ENCODE peak calls at places on chromosomes 5 and 9, in six cellular contexts. U is NT2/D1, T is K562, X is SK-N-SH, W is HCT116, J is HepG2. L is an unnamed sample.

GRCh38 chr9:80204054-80204453 is 632.3 kb downstream of the TLE4 start:
- DNase-seq in U (no peak), T (no peak), X (no peak), W (no peak), J (no peak), L (no peak)

GRCh38 chr5:138975098-138975847 is 100.1 kb upstream of the LRRTM2 start:
- DNase-seq in U (no peak), T (peak), X (no peak), W (no peak), J (no peak), L (no peak)

GRCh38 chr9:15935661-15936315 is 382.9 kb downstream of the CCDC171 start:
- DNase-seq in U (no peak), T (no peak), X (no peak), W (no peak), J (no peak), L (no peak)

GRCh38 chr5:78594946-78595921 is 53.3 kb downstream of the LHFPL2 start:
- DNase-seq in U (no peak), T (peak), X (no peak), W (peak), J (peak), L (no peak)

GRCh38 chr5:80998590-80998979 is 38.4 kb downstream of the RASGRF2 start:
- DNase-seq in U (no peak), T (no peak), X (no peak), W (no peak), J (no peak), L (no peak)

GRCh38 chr5:81156732-81157131 is 76.4 kb upstream of the CKMT2 start:
- DNase-seq in U (no peak), T (no peak), X (no peak), W (no peak), J (no peak), L (peak)

GRCh38 chr5:54905942-54906537 is 79.4 kb downstream of the ESM1 start:
- DNase-seq in U (peak), T (peak), X (peak), W (peak), J (peak), L (no peak)

GRCh38 chr5:139459451-139459934 is 3.0 kb downstream of the ECSCR start:
- DNase-seq in U (no peak), T (no peak), X (peak), W (no peak), J (peak), L (peak)

GRCh38 chr5:146762830-146763229 is 115.7 kb downstream of the PPP2R2B start:
- DNase-seq in U (no peak), T (no peak), X (peak), W (no peak), J (no peak), L (no peak)

GRCh38 chr5:147472669-147473131 is 37.2 kb downstream of the DPYSL3 start:
- DNase-seq in U (no peak), T (no peak), X (peak), W (no peak), J (no peak), L (no peak)

GRCh38 chr5:2023196-2023595 is 140.5 kb upstream of the IRX4 start:
- DNase-seq in U (no peak), T (no peak), X (no peak), W (no peak), J (no peak), L (no peak)

GRCh38 chr5:149616727-149617284 is 35.5 kb downstream of the ARHGEF37 start:
- DNase-seq in U (no peak), T (no peak), X (no peak), W (no peak), J (no peak), L (peak)

GRCh38 chr5:177336112-177336511 is 15.4 kb downstream of the LMAN2 start:
- DNase-seq in U (no peak), T (no peak), X (peak), W (peak), J (peak), L (no peak)

GRCh38 chr5:133332732-133333024 is 279.7 kb downstream of the FSTL4 start:
- DNase-seq in U (no peak), T (no peak), X (no peak), W (no peak), J (no peak), L (no peak)

GRCh38 chr5:133334796-133335639 is 277.3 kb downstream of the FSTL4 start:
- DNase-seq in U (no peak), T (no peak), X (no peak), W (no peak), J (no peak), L (no peak)

GRCh38 chr5:133333561-133334150 is 278.7 kb downstream of the FSTL4 start:
- DNase-seq in U (no peak), T (no peak), X (no peak), W (no peak), J (no peak), L (no peak)

GRCh38 chr5:133330956-133331355 is 279.1 kb downstream of the HSPA4 start:
- DNase-seq in U (no peak), T (no peak), X (no peak), W (no peak), J (no peak), L (no peak)

DNA sequence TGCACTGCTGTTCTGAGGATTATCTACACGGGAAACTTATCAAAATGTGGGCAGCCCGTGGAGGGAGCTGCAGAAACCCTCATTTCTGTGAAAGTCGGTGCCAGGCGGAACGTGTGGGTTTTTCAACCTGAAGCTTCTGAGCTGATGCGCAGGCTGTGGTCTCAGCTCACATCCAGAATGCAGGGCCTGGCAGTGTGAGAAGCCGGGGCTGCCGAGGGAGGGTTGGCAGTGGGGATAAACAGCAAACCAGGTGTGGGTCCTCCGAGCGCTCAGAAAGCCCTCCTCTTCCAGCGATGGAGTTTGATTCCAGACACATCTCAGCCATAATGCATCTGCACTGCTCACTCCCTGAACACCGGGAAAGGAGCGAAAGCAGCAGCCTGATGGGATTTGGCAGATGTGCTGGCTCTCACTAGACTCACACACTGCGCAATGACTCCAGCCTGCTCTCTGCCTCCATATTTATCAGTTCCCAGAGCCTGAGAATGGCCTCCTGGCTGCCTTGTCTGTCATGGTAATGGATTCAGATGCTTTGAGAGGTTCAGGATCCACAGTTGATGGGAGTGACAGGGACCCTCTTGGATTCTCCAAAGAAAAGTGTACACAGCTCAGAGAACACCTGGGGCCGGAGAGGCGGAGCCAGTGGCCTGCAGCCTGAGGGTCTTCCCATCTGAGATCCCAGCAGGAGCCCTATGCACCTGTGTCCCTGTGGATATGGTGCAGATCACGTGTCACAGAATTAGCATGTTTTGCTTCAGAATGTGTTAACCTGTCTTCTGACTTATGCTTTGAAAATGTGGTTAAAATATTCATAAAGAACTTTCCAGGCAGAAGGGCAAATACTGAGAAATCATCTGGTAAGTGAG is 280.2 kb downstream of the FSTL4 start:
- DNase-seq in U (no peak), T (no peak), X (no peak), W (no peak), J (no peak), L (no peak)
- TF ChIP-seq YY1 in U (no peak), T (no peak), X (no peak), W (no peak), J (no peak), L (no peak)

GRCh38 chr5:93054424-93055165 is 526.4 kb downstream of the NR2F1-AS1 start:
- DNase-seq in U (no peak), T (no peak), X (no peak), W (no peak), J (no peak), L (no peak)
- TF ChIP-seq YY1 in U (no peak), T (no peak), X (no peak), W (no peak), J (no peak), L (no peak)

GRCh38 chr9:108257387-108257786 is 598.4 kb downstream of the ACTL7B start:
- DNase-seq in U (no peak), T (no peak), X (no peak), W (no peak), J (no peak), L (no peak)
- TF ChIP-seq YY1 in U (no peak), T (no peak), X (no peak), W (no peak), J (no peak), L (no peak)

DNA sequence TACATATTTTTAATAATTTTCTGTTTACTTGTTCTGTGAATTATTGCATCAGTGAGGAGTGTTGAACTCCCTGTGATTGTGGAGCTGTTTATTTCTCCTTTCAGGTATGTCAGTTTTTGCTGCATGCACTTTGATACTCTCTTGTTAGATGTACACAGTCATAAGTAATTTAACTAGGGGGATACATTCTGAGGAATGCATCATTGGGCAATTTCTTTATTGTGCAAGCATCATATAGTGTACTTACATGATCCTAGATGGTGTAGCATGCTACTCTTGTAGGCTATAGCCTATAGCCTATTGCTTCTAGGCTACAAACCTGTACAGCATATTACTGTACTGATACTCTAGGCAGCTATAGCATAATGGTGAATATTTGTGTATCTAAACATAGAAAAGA is 9.5 kb downstream of the DENND4C start:
- DNase-seq in U (no peak), T (no peak), X (no peak), W (no peak), J (peak), L (no peak)
- TF ChIP-seq YY1 in U (no peak), T (no peak), X (no peak), W (no peak), J (no peak), L (no peak)

DNA sequence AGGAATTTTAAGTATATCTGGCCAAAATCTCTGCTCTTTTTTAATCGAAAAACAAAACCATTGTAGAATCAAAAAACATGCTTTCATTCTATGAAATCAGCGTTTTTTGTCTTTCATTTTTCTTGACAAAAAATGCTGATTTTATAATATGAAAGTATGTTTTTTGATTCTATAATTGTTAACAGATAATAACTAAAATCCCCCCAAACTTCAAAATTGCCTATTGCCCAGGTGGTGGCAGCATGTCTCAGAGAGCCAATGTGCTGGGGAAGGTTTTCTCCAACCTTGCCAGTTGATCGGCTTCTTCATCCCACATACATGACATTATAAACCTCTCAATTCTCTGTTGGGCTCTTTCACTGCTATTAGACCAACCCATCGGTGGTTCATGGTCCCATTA is 5.1 kb upstream of the SMIM15 start:
- DNase-seq in U (no peak), T (no peak), X (peak), W (no peak), J (no peak), L (no peak)
- TF ChIP-seq YY1 in U (no peak), T (no peak), X (no peak), W (no peak), J (no peak), L (no peak)

GRCh38 chr5:62256161-62257017 is 49.6 kb upstream of the KIF2A start:
- DNase-seq in U (no peak), T (peak), X (peak), W (no peak), J (no peak), L (no peak)
- TF ChIP-seq YY1 in U (no peak), T (no peak), X (no peak), W (no peak), J (no peak), L (no peak)

L was measured in GM12878.